ENCODE peak calls at places on chromosomes 16 and 17, in four cellular contexts. T, V, W and L are unnamed samples.

GRCh38 chr16:85350973-85351372 is 238.7 kb upstream of the CIBAR2 start:
- DNase-seq in T (peak), V (peak), W (no peak), L (peak)

GRCh38 chr17:75996665-75997590 is 3.7 kb upstream of the CDK3 start:
- DNase-seq in T (no peak), V (no peak), W (peak), L (no peak)

GRCh38 chr17:57834146-57834741 is 15.6 kb downstream of the MRPS23 start:
- DNase-seq in T (no peak), V (peak), W (no peak), L (no peak)

GRCh38 chr17:43995150-43995471 is 9.3 kb upstream of the NAGS start:
- DNase-seq in T (no peak), V (no peak), W (no peak), L (no peak)

GRCh38 chr17:72111374-72111773 is 9.4 kb upstream of the SOX9 start:
- DNase-seq in T (no peak), V (peak), W (no peak), L (no peak)

GRCh38 chr16:19386555-19386954 is 31.1 kb upstream of the TMC5 start:
- DNase-seq in T (no peak), V (no peak), W (no peak), L (no peak)

GRCh38 chr16:630024-630814 is 566 bp upstream of the WFIKKN1 start:
- DNase-seq in T (no peak), V (no peak), W (no peak), L (no peak)

GRCh38 chr16:49055824-49056545 is 225.7 kb downstream of the CBLN1 start:
- DNase-seq in T (no peak), V (no peak), W (no peak), L (no peak)

DNA sequence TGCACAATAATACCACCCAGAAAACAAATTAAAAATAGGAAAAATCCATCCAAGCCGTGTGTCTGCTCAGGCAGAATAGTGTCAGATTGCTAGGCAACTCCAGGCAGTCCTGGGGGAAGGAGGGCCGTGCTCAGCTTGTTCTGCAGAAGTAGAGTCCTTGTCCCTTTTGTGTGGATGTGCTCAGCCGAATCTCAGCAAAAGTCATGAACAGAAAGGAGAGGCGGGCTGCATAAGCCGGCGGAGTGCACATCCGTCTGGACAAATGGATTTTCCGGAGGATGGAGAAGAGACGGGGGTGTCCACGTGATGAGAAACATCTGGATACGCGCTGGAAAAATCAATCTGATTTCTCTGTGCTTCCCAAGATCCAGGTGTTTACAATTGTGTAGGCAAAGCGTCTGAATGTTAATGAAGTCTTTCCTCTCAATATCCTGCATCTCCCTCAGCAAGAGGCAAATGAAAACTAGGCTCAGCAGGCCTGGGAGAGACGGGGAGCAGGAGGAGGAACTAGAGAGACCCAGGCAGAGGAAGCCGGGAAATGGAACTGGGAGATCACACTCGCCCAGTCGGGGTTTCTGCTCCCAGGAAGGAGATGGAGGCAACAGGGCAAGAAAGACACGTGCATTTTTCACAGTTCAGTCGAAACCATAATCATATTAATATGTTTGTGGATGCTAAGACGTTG is 7.7 kb upstream of the RBFOX3 start:
- DNase-seq in T (no peak), V (peak), W (no peak), L (no peak)
- TF ChIP-seq JUND in T (no peak), V (no peak), W (no peak), L (no peak)

DNA sequence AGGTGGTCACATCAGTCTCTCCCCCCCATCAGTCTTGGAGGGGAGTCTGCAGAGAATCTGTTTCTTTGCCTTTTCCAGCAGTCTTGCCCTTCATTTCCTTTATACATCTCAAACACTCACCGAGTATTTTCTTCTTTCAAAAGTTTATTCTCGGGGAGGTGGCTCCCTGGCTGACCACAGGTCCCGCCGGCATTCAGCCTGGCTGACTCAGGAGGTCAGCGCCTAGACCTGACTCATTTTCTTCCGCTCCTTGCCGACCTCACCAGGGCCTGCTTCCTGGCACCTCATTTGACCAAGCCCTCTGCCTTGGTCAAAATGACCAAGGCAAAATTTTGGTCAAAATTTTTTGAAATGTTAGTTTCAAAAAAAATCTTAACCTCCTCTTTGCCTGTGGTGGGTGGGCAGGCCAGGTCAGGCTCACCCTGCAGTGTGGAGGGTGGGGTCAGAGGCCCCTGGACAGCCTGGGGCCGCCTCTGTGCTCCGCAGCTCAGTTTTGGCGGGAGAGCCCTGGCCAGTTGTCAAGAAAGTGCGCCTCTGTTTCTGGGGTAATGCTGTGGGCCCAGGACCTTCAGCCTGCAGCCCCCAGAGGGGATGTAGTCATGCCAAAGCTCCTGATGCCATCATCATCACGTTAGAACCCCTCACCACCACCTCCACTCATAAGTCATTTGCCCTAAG is 165.6 kb downstream of the SPECC1 start:
- DNase-seq in T (peak), V (no peak), W (no peak), L (no peak)
- TF ChIP-seq JUND in T (no peak), V (peak), W (no peak), L (no peak)

GRCh38 chr17:9072626-9073339 is 51.5 kb downstream of the NTN1 start:
- DNase-seq in T (no peak), V (no peak), W (no peak), L (no peak)
- TF ChIP-seq JUND in T (no peak), V (no peak), W (no peak), L (no peak)

GRCh38 chr17:27492470-27492869 is 36.2 kb downstream of the KSR1 start:
- DNase-seq in T (no peak), V (no peak), W (no peak), L (no peak)

GRCh38 chr17:27489045-27489715 is 32.9 kb downstream of the KSR1 start:
- DNase-seq in T (no peak), V (no peak), W (no peak), L (no peak)

GRCh38 chr17:27493088-27493487 is 36.8 kb downstream of the KSR1 start:
- DNase-seq in T (no peak), V (no peak), W (no peak), L (no peak)

GRCh38 chr17:27490391-27490790 is 34.1 kb downstream of the KSR1 start:
- DNase-seq in T (no peak), V (no peak), W (no peak), L (no peak)

GRCh38 chr17:27491713-27492190 is 35.5 kb downstream of the KSR1 start:
- DNase-seq in T (no peak), V (no peak), W (no peak), L (no peak)
- TF ChIP-seq JUND in T (no peak), V (no peak), W (no peak), L (no peak)

DNA sequence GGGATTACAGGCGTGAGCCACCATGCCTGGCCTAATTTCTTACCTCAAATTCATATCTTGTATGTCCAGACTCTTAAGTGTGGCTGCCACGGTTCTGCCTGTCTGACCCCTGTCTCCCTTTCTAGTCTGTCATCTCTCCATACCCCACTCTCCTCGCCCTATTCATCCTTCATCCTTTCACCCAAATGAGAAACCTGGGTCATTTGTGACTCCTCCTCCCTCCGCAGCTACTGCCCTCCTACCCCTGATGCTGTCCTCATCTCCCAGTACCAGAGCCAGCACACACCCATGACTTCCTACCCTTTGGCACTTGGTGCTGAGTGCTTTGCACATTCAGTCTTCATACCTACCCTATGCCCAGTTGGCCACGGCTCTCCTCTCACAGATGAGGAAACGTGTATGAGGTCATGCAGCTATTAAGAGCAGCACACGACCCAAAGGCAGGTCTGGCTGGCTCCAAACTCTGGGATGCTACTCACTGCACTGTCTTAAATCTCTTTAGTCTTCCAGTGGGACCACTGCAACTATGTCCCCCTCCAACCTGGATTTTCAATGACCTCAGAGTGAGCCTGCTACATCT is 1.6 kb downstream of the SPATA32 start:
- DNase-seq in T (no peak), V (no peak), W (no peak), L (no peak)
- TF ChIP-seq JUND in T (no peak), V (no peak), W (no peak), L (no peak)

GRCh38 chr17:31297090-31297489 is at the start of gene OMG:
- DNase-seq in T (no peak), V (no peak), W (no peak), L (no peak)
- TF ChIP-seq JUND in T (no peak), V (no peak), W (no peak), L (no peak)

GRCh38 chr16:78092755-78093154 is 6.7 kb upstream of the WWOX start:
- DNase-seq in T (no peak), V (no peak), W (no peak), L (no peak)

GRCh38 chr16:78096386-78096785 is 3.1 kb upstream of the WWOX start:
- DNase-seq in T (no peak), V (no peak), W (no peak), L (no peak)

GRCh38 chr16:78094166-78094565 is 5.3 kb upstream of the WWOX start:
- DNase-seq in T (no peak), V (no peak), W (no peak), L (peak)

GRCh38 chr16:78097522-78097921 is 1.9 kb upstream of the WWOX start:
- DNase-seq in T (no peak), V (no peak), W (no peak), L (no peak)

GRCh38 chr16:78094998-78095397 is 4.5 kb upstream of the WWOX start:
- DNase-seq in T (no peak), V (no peak), W (no peak), L (no peak)
- TF ChIP-seq JUND in T (no peak), V (no peak), W (no peak), L (no peak)

DNA sequence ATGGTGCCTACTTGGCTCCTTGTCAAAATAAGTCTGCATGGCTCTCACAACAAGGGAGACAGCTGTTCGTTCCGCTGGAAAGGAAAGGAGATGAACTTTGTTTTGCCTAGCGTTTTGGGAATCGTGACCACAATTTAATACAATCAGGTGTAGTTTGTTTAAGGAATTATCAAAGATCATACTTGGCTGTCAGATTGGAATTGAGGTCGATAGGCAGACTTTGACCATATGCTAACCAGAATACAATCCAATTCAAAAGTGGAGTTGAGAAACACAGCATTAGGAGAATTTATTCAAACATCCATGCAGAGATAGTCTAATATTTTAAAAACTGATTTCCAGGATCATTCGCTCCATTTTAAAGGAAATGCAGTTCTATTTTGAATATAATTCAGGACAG is 139.4 kb downstream of the CPPED1 start:
- DNase-seq in T (no peak), V (no peak), W (no peak), L (no peak)
- TF ChIP-seq JUND in T (no peak), V (no peak), W (no peak), L (no peak)